ENCODE peak calls at places on chromosomes 3 and 15, in ten cellular contexts. M is body of pancreas, O is thyroid gland, E is neural progenitor cell, T is cardiac muscle cell, I is uterus, N is stomach, Z is lower lobe of right lung, A is Karpas-422, Q is left ventricle myocardium inferior. F is an unnamed sample.

GRCh38 chr3:102979682-102980378 is 545.0 kb downstream of the ZPLD1 start:
- DNase-seq in M (peak; percentile 94), O (peak; percentile 13), E (no peak), T (no peak), I (peak; percentile 80), N (peak; percentile 29), Z (no peak), A (no peak), Q (peak; percentile 73), F (peak; percentile 40)

GRCh38 chr3:100033184-100033583 is 81.1 kb downstream of the FILIP1L start:
- DNase-seq in M (no peak), O (no peak), E (no peak), T (no peak), I (no peak), N (no peak), Z (no peak), A (no peak), Q (no peak), F (no peak)

GRCh38 chr3:171936231-171936841 is 93.2 kb downstream of the TMEM212 start:
- DNase-seq in M (no peak), O (no peak), E (no peak), T (no peak), I (no peak), N (no peak), Z (peak; percentile 62), A (no peak), Q (no peak), F (no peak)

GRCh38 chr3:128547368-128547987 is 54.5 kb upstream of the GATA2 start:
- DNase-seq in M (no peak), O (no peak), E (no peak), T (no peak), I (no peak), N (no peak), Z (no peak), A (no peak), Q (no peak), F (no peak)

GRCh38 chr3:122727279-122727678 is 46.6 kb downstream of the PARP14 start:
- DNase-seq in M (no peak), O (no peak), E (no peak), T (no peak), I (no peak), N (no peak), Z (no peak), A (no peak), Q (no peak), F (no peak)

GRCh38 chr3:193333229-193333628 is 45.3 kb downstream of the ATP13A5 start:
- DNase-seq in M (no peak), O (no peak), E (no peak), T (no peak), I (no peak), N (no peak), Z (no peak), A (no peak), Q (no peak), F (no peak)

GRCh38 chr3:101195951-101196713 is 124.2 kb downstream of the IMPG2 start:
- DNase-seq in M (no peak), O (no peak), E (peak; percentile 74), T (peak; percentile 57), I (no peak), N (no peak), Z (no peak), A (peak; percentile 78), Q (no peak), F (no peak)

GRCh38 chr15:65423977-65424679 is 1.4 kb upstream of the IGDCC4 start:
- DNase-seq in M (no peak), O (no peak), E (no peak), T (no peak), I (no peak), N (no peak), Z (no peak), A (no peak), Q (peak; percentile 5), F (no peak)

GRCh38 chr3:179973931-179974361 is 62.8 kb downstream of the PEX5L start:
- DNase-seq in M (no peak), O (no peak), E (peak; percentile 71), T (peak; percentile 11), I (no peak), N (no peak), Z (no peak), A (no peak), Q (no peak), F (no peak)

GRCh38 chr15:49622561-49622960 is 1.7 kb downstream of the DTWD1 start:
- DNase-seq in M (no peak), O (no peak), E (peak; percentile 45), T (no peak), I (no peak), N (no peak), Z (no peak), A (no peak), Q (no peak), F (no peak)

GRCh38 chr15:28096720-28097431 is 2.2 kb downstream of the OCA2 start:
- DNase-seq in M (no peak), O (peak; percentile 66), E (peak; percentile 71), T (peak; percentile 60), I (no peak), N (no peak), Z (no peak), A (no peak), Q (no peak), F (no peak)

GRCh38 chr3:98328933-98329332 is 24.7 kb upstream of the OR5K4 start:
- DNase-seq in M (no peak), O (no peak), E (no peak), T (no peak), I (no peak), N (no peak), Z (no peak), A (no peak), Q (no peak), F (no peak)

DNA sequence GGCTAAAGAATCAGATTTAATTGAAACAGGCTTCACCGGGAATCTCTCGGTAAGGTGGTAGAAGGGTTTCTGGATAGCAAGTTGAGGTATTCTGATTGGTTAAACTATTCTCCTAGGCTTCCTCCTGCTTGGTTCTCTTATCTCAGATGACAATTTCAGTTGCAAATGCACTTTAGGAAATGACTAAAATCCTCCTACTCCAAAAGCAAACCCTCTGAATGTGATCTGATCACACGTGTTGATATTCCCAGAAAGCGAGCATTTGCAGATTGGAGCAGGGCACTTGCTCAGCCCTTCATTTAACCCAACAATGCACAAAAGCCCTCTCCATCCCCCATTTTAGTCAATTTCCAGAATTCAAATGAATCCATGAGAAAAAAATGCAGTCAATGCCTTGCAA is 55.6 kb upstream of the ICE2 start:
- DNase-seq in M (no peak), O (no peak), E (no peak), T (no peak), I (no peak), N (no peak), Z (no peak), A (no peak), Q (no peak), F (no peak)
- H3K4me1 ChIP-seq in M (peaks cover 26% of the 10 kb centered on the region), O (peaks cover 4% of the 10 kb centered on the region), E (no peaks in the 10 kb centered on the region), T (peaks cover 7% of the 10 kb centered on the region), I (peaks cover 7% of the 10 kb centered on the region), N (peaks cover 3% of the 10 kb centered on the region), Z (peaks cover 18% of the 10 kb centered on the region), A (no peaks in the 10 kb centered on the region), Q (peaks cover 23% of the 10 kb centered on the region), F (no peaks in the 10 kb centered on the region)

DNA sequence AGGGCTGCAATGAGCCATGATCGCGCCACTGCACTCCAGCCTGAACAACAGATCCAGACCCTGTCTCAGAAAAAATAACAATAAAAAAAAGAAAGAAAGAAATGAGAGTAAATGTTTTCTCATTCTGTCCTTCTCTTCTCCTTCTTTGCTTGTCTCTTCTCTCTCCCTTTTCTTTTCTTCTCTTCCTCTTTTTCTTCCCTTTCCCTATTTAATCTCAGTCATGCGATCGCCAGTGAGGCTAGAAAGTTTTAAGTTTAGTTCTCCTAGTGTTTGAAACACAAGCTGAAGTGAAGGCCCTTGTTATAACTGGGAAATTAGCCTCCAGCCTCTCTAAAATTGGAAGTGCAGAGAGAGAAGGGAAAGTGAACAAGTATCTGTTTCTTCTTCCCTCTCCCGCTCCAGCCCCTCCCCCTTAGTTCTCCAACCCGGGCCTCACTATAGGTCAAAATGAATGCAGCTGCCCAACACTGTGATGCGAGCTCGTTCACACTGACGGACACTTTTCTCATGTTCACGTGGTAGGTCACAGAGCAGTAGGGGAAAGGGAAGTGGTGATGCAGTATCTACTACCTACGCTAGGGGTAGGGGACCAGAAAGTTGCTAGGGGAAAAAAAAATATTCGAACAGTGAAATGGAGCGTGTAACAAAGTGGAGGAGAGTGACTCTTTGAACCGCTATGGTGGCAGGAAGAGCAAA is 23.4 kb upstream of the TSC22D2 start:
- DNase-seq in M (no peak), O (peak; percentile 30), E (peak; percentile 58), T (peak; percentile 55), I (no peak), N (no peak), Z (peak; percentile 68), A (peak; percentile 93), Q (no peak), F (no peak)
- H3K4me3 ChIP-seq in M (no peak overlapping the region), O (no peak overlapping the region), E (no peak overlapping the region), T (no peak overlapping the region), I (no peak overlapping the region), N (peak overlapping the region; percentile 7), Z (peak overlapping the region; percentile 12), A (peak overlapping the region; percentile 42), Q (no peak overlapping the region), F (no peak overlapping the region)

GRCh38 chr3:123840961-123841360 is 43.2 kb downstream of the MYLK start:
- DNase-seq in M (no peak), O (no peak), E (no peak), T (no peak), I (no peak), N (no peak), Z (no peak), A (no peak), Q (no peak), F (no peak)
- H3K9me3 ChIP-seq in M (no peaks in the 10 kb centered on the region), O (no peaks in the 10 kb centered on the region), E (peaks cover 28% of the 10 kb centered on the region), T (no peaks in the 10 kb centered on the region), I (no peaks in the 10 kb centered on the region), N (no peaks in the 10 kb centered on the region), Z (peaks cover 7% of the 10 kb centered on the region), A (no peaks in the 10 kb centered on the region), Q (peaks cover 58% of the 10 kb centered on the region), F (peaks cover 8% of the 10 kb centered on the region)

GRCh38 chr15:99145005-99145404 is 40.1 kb downstream of the SYNM start:
- DNase-seq in M (no peak), O (no peak), E (no peak), T (no peak), I (no peak), N (no peak), Z (no peak), A (no peak), Q (no peak), F (no peak)

GRCh38 chr15:99149366-99149765 is 44.5 kb downstream of the SYNM start:
- DNase-seq in M (no peak), O (no peak), E (no peak), T (no peak), I (no peak), N (no peak), Z (no peak), A (no peak), Q (no peak), F (no peak)

GRCh38 chr15:99148851-99149276 is 44.0 kb downstream of the SYNM start:
- DNase-seq in M (no peak), O (no peak), E (no peak), T (peak; percentile 77), I (no peak), N (no peak), Z (no peak), A (no peak), Q (no peak), F (no peak)

GRCh38 chr15:99145778-99146177 is 40.9 kb downstream of the SYNM start:
- DNase-seq in M (no peak), O (no peak), E (no peak), T (no peak), I (no peak), N (no peak), Z (no peak), A (no peak), Q (no peak), F (no peak)

GRCh38 chr15:99146661-99147060 is 41.8 kb downstream of the SYNM start:
- DNase-seq in M (no peak), O (no peak), E (no peak), T (no peak), I (no peak), N (no peak), Z (no peak), A (no peak), Q (no peak), F (no peak)
- H3K4me1 ChIP-seq in M (peaks cover 11% of the 10 kb centered on the region), O (peaks cover 24% of the 10 kb centered on the region), E (peaks cover 26% of the 10 kb centered on the region), T (peaks cover 3% of the 10 kb centered on the region), I (peaks cover 4% of the 10 kb centered on the region), N (peaks cover 60% of the 10 kb centered on the region), Z (peaks cover 7% of the 10 kb centered on the region), A (no peaks in the 10 kb centered on the region), Q (peaks cover 45% of the 10 kb centered on the region), F (peaks cover 8% of the 10 kb centered on the region)

F was measured in mucosa of descending colon.